ENCODE peak calls at places on chromosomes 4 and X, in ten cellular contexts. X is OCI-LY7; U is astrocyte of the cerebellum; F is mucosa of descending colon; G is Jurkat, Clone E6-1; D is breast epithelium; O is CD8-positive, alpha-beta memory T cell; W is bronchial epithelial cell; N is lower leg skin; J is left ventricle myocardium inferior. T is an unnamed sample.

GRCh38 chr4:153728660-153729059 is 31.2 kb downstream of the RNF175 start:
- DNase-seq in J (no peak), X (peak; percentile 32), F (no peak), O (no peak), U (no peak), N (no peak), W (no peak), D (no peak), G (no peak), T (no peak)

GRCh38 chr4:70571772-70572171 is 20.3 kb upstream of the AMBN start:
- DNase-seq in D (no peak), X (no peak), W (no peak), G (no peak), O (no peak), J (no peak), F (no peak), U (no peak), N (no peak), T (no peak)

GRCh38 chr4:20723019-20723418 is 22.8 kb downstream of the PACRGL start:
- DNase-seq in G (no peak), F (no peak), N (no peak), W (peak; percentile 65), U (no peak), X (no peak), D (no peak), O (no peak), J (no peak), T (no peak)

GRCh38 chrX:45502396-45502795 is 301.7 kb upstream of the DIPK2B start:
- DNase-seq in D (no peak), N (no peak), O (no peak), W (no peak), G (no peak), J (no peak), X (no peak), U (no peak), F (no peak), T (no peak)

GRCh38 chr4:165493359-165493758 is 114.6 kb downstream of the CPE start:
- DNase-seq in D (peak; percentile 55), J (peak; percentile 62), O (peak; percentile 50), N (peak; percentile 92), F (peak; percentile 76), G (peak; percentile 52), W (peak; percentile 50), X (peak; percentile 38), U (peak; percentile 46), T (peak; percentile 85)

GRCh38 chr4:85769009-85769408 is 294.1 kb downstream of the ARHGAP24 start:
- DNase-seq in O (no peak), X (no peak), W (no peak), N (no peak), J (no peak), U (no peak), G (no peak), D (no peak), F (no peak), T (no peak)

GRCh38 chr4:15197005-15197404 is 194.7 kb downstream of the CPEB2 start:
- DNase-seq in X (no peak), W (peak; percentile 27), G (no peak), J (no peak), D (no peak), U (no peak), O (no peak), N (no peak), F (peak; percentile 5), T (no peak)

GRCh38 chr4:107757860-107758476 is 37.9 kb upstream of the PAPSS1 start:
- DNase-seq in O (peak; percentile 17), D (no peak), F (no peak), J (no peak), W (peak; percentile 55), G (peak; percentile 38), U (peak; percentile 13), N (no peak), X (peak; percentile 48), T (no peak)

GRCh38 chr4:186554485-186554884 is 882 bp downstream of the MTNR1A start:
- DNase-seq in W (peak; percentile 48), X (no peak), O (no peak), U (no peak), G (no peak), F (peak; percentile 87), J (no peak), N (no peak), D (no peak), T (no peak)

GRCh38 chr4:114386637-114387233 is 211.9 kb upstream of the UGT8 start:
- DNase-seq in U (peak; percentile 29), D (no peak), F (peak; percentile 58), J (no peak), O (peak; percentile 8), X (peak; percentile 34), W (peak; percentile 34), N (no peak), G (peak; percentile 24), T (no peak)

GRCh38 chrX:100643943-100644587 is at the start of gene SRPX2:
- DNase-seq in W (peak; percentile 90), J (peak; percentile 21), G (no peak), F (peak; percentile 32), D (no peak), X (no peak), O (no peak), N (no peak), U (peak; percentile 65), T (no peak)

GRCh38 chrX:100647739-100648138 is 3.7 kb downstream of the SRPX2 start:
- DNase-seq in U (no peak), N (no peak), D (no peak), O (no peak), J (no peak), F (no peak), G (no peak), X (no peak), W (no peak), T (no peak)

GRCh38 chrX:100647095-100647494 is 3.1 kb downstream of the SRPX2 start:
- DNase-seq in D (no peak), W (no peak), F (no peak), J (no peak), U (no peak), X (peak; percentile 14), N (no peak), G (no peak), O (no peak), T (no peak)

GRCh38 chrX:100643212-100643611 is 787 bp upstream of the SRPX2 start:
- DNase-seq in X (no peak), O (no peak), G (no peak), J (no peak), N (no peak), D (no peak), W (peak; percentile 88), U (no peak), F (no peak), T (no peak)

DNA sequence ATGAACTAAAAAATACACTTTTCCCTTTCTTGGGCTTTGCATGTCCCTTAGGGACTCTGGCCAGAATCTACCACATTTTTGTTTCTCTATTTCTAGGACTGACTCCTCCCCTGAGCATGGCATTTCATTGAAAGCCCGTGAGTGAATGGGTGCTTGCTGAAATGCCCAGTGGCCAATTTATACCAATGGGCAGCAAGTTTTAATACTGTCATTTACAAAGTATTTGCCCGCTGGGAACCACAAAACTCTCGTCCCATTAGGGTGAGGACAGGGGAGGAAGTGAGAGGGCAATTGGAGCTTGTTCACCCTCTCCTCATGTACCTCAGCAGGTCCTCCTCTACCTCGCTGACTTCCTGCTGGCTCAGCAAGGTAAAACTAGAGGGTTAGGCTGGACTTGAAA is 1.1 kb downstream of the SRPX2 start:
- DNase-seq in J (no peak), G (no peak), F (no peak), X (no peak), W (peak; percentile 54), U (no peak), O (no peak), D (no peak), N (no peak), T (no peak)
- H3K4me3 ChIP-seq in J (peak overlapping the region; percentile 54), G (no peak overlapping the region), F (no peak overlapping the region), X (no peak overlapping the region), W (no peak overlapping the region), U (peak overlapping the region; percentile 3), O (no peak overlapping the region), D (peak overlapping the region; percentile 59), N (no peak overlapping the region), T (no peak overlapping the region)

GRCh38 chr4:77625485-77625884 is 19.9 kb downstream of the CXCL13 start:
- DNase-seq in W (peak; percentile 52), F (no peak), O (no peak), G (no peak), X (no peak), J (no peak), N (no peak), U (no peak), D (no peak), T (no peak)
- H3K4me3 ChIP-seq in W (no peak overlapping the region), F (no peak overlapping the region), O (no peak overlapping the region), G (no peak overlapping the region), X (no peak overlapping the region), J (no peak overlapping the region), N (no peak overlapping the region), U (no peak overlapping the region), D (no peak overlapping the region), T (no peak overlapping the region)

GRCh38 chr4:76210502-76210901 is 3.1 kb downstream of the SCARB2 start:
- DNase-seq in X (no peak), N (no peak), O (no peak), W (no peak), F (peak; percentile 3), J (no peak), G (no peak), U (no peak), D (no peak), T (no peak)

GRCh38 chr4:76206222-76206942 is 7.2 kb downstream of the SCARB2 start:
- DNase-seq in J (no peak), W (no peak), F (no peak), G (no peak), N (no peak), X (no peak), O (no peak), U (no peak), D (no peak), T (no peak)

GRCh38 chr4:76209876-76210275 is 3.7 kb downstream of the SCARB2 start:
- DNase-seq in U (no peak), D (no peak), N (no peak), F (no peak), O (no peak), W (no peak), G (no peak), X (no peak), J (no peak), T (no peak)

GRCh38 chr4:76204936-76205335 is 8.7 kb downstream of the SCARB2 start:
- DNase-seq in W (no peak), G (no peak), D (no peak), U (no peak), X (no peak), O (no peak), F (no peak), J (no peak), N (no peak), T (no peak)

GRCh38 chr4:76208005-76208765 is 5.4 kb downstream of the SCARB2 start:
- DNase-seq in N (peak; percentile 94), G (no peak), X (no peak), J (peak; percentile 80), D (peak; percentile 63), U (no peak), O (no peak), W (peak; percentile 91), F (peak; percentile 87), T (peak; percentile 79)
- H3K4me3 ChIP-seq in N (no peak overlapping the region), G (no peak overlapping the region), X (no peak overlapping the region), J (peak overlapping the region; percentile 51), D (peak overlapping the region; percentile 46), U (no peak overlapping the region), O (no peak overlapping the region), W (peak overlapping the region; percentile 5), F (no peak overlapping the region), T (peak overlapping the region; percentile 30)

DNA sequence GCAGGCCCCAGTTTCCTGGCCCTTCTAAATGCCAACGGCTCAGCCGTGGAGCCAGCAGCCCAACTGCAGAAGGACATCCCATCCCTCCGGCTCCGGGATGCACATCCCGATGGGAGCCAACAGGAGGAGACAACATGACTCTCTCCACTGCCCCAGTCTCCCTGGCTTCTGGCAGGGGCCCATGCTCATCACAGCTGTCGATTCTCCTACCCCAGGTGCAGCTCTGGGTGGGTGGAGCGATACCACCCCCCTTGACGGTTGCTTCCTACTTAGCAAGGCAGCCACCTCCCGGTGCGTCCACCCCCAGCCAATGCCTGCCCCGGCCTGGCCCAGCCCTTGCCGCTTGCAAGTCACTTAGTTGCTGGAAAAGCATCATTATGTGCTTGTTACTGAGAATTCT is 19.5 kb downstream of the ZNF275 start:
- DNase-seq in D (no peak), O (no peak), W (no peak), X (peak; percentile 75), G (no peak), N (no peak), U (no peak), F (no peak), J (no peak), T (no peak)
- H3K4me3 ChIP-seq in D (no peak overlapping the region), O (no peak overlapping the region), W (no peak overlapping the region), X (no peak overlapping the region), G (no peak overlapping the region), N (no peak overlapping the region), U (no peak overlapping the region), F (no peak overlapping the region), J (no peak overlapping the region), T (no peak overlapping the region)

T was measured in dorsolateral prefrontal cortex.